ENCODE peak calls at places on chromosomes 3 and 15, in five cellular contexts. N is IMR-90, A is mesendoderm, L is neuronal stem cell, Q is H9. P is an unnamed sample.

GRCh38 chr3:56238299-56238698 is 230.0 kb downstream of the ERC2 start:
- DNase-seq in N (no peak), A (peak; percentile 37), L (no peak), Q (peak; percentile 39), P (no peak)

GRCh38 chr15:51223771-51224229 is 114.6 kb downstream of the CYP19A1 start:
- DNase-seq in N (peak; percentile 66), A (peak; percentile 39), L (no peak), Q (no peak), P (peak; percentile 77)

GRCh38 chr15:80480171-80480811 is 76.1 kb downstream of the ARNT2 start:
- DNase-seq in N (no peak), A (peak; percentile 50), L (no peak), Q (peak; percentile 53), P (no peak)

GRCh38 chr3:78604328-78604727 is 1163.5 kb downstream of the ROBO1 start:
- DNase-seq in N (peak; percentile 80), A (no peak), L (no peak), Q (no peak), P (peak; percentile 41)

GRCh38 chr3:48897401-48898376 is 993 bp downstream of the SLC25A20 start:
- DNase-seq in N (no peak), A (no peak), L (no peak), Q (no peak), P (peak; percentile 61)

GRCh38 chr3:36372534-36372935 is 7.8 kb upstream of the STAC start:
- DNase-seq in N (no peak), A (no peak), L (no peak), Q (no peak), P (no peak)

GRCh38 chr3:95994338-95994737 is 820.1 kb upstream of the EPHA6 start:
- DNase-seq in N (no peak), A (no peak), L (no peak), Q (no peak), P (no peak)

GRCh38 chr3:49020335-49021212 is 1.3 kb upstream of the NDUFAF3 start:
- DNase-seq in N (no peak), A (peak; percentile 60), L (no peak), Q (no peak), P (peak; percentile 40)

GRCh38 chr15:56786966-56787365 is 53.7 kb upstream of the ZNF280D start:
- DNase-seq in N (peak; percentile 2), A (no peak), L (no peak), Q (no peak), P (no peak)

GRCh38 chr15:40930430-40931299 is 1.5 kb downstream of the DLL4 start:
- DNase-seq in N (peak; percentile 51), A (peak; percentile 75), L (no peak), Q (peak; percentile 88), P (peak; percentile 66)

GRCh38 chr3:186598108-186598784 is 14.6 kb upstream of the AHSG start:
- DNase-seq in N (peak; percentile 45), A (peak; percentile 76), L (no peak), Q (no peak), P (no peak)

GRCh38 chr3:133130168-133130567 is 92.0 kb downstream of the TMEM108 start:
- DNase-seq in N (peak; percentile 48), A (no peak), L (no peak), Q (no peak), P (no peak)

GRCh38 chr15:27248251-27248650 is 277.3 kb downstream of the GABRG3 start:
- DNase-seq in N (no peak), A (no peak), L (no peak), Q (no peak), P (no peak)

GRCh38 chr3:158200973-158201372 is 91.1 kb downstream of the RSRC1 start:
- DNase-seq in N (no peak), A (no peak), L (no peak), Q (no peak), P (peak; percentile 3)

GRCh38 chr3:37909067-37909911 is 47.6 kb downstream of the CTDSPL start:
- DNase-seq in N (peak; percentile 25), A (peak; percentile 54), L (no peak), Q (no peak), P (no peak)

GRCh38 chr15:31758126-31758525 is 272.2 kb upstream of the CHRNA7 start:
- DNase-seq in N (peak; percentile 2), A (peak; percentile 57), L (no peak), Q (no peak), P (no peak)

GRCh38 chr3:33128706-33129105 is 14.9 kb downstream of the CRTAP start:
- DNase-seq in N (peak; percentile 21), A (peak; percentile 51), L (peak; percentile 40), Q (no peak), P (no peak)

GRCh38 chr3:41598329-41598728 is 363.6 kb downstream of the ULK4 start:
- DNase-seq in N (no peak), A (no peak), L (no peak), Q (no peak), P (no peak)

GRCh38 chr3:135908225-135908624 is 57.3 kb upstream of the PPP2R3A start:
- DNase-seq in N (peak; percentile 33), A (peak; percentile 75), L (no peak), Q (no peak), P (no peak)

GRCh38 chr3:136444581-136444980 is 194.4 kb downstream of the PCCB start:
- DNase-seq in N (peak; percentile 17), A (no peak), L (no peak), Q (no peak), P (peak; percentile 6)

GRCh38 chr15:44489464-44489863 is 47.5 kb upstream of the EIF3J start:
- DNase-seq in N (peak; percentile 94), A (no peak), L (no peak), Q (no peak), P (peak; percentile 77)

GRCh38 chr3:149227591-149228268 is 6.1 kb upstream of the CP start:
- DNase-seq in N (peak; percentile 51), A (no peak), L (no peak), Q (no peak), P (no peak)

GRCh38 chr3:3734881-3735280 is 64.3 kb upstream of the LRRN1 start:
- DNase-seq in N (no peak), A (no peak), L (no peak), Q (no peak), P (no peak)

GRCh38 chr15:75694241-75695182 is 18.1 kb downstream of the CSPG4 start:
- DNase-seq in N (peak; percentile 99), A (peak; percentile 72), L (no peak), Q (peak; percentile 74), P (peak; percentile 96)

GRCh38 chr15:24761704-24762302 is 86.2 kb downstream of the NPAP1 start:
- DNase-seq in N (peak; percentile 19), A (no peak), L (no peak), Q (no peak), P (peak; percentile 16)

GRCh38 chr3:97278506-97278905 is 464.1 kb downstream of the EPHA6 start:
- DNase-seq in N (no peak), A (peak; percentile 21), L (no peak), Q (no peak), P (no peak)

GRCh38 chr15:74038707-74039655 is 43.4 kb downstream of the GOLGA6A start:
- DNase-seq in N (peak; percentile 77), A (no peak), L (no peak), Q (no peak), P (peak; percentile 18)

GRCh38 chr15:40702077-40702476 is 7.1 kb downstream of the RAD51 start:
- DNase-seq in N (peak; percentile 28), A (peak; percentile 16), L (no peak), Q (no peak), P (peak; percentile 26)

DNA sequence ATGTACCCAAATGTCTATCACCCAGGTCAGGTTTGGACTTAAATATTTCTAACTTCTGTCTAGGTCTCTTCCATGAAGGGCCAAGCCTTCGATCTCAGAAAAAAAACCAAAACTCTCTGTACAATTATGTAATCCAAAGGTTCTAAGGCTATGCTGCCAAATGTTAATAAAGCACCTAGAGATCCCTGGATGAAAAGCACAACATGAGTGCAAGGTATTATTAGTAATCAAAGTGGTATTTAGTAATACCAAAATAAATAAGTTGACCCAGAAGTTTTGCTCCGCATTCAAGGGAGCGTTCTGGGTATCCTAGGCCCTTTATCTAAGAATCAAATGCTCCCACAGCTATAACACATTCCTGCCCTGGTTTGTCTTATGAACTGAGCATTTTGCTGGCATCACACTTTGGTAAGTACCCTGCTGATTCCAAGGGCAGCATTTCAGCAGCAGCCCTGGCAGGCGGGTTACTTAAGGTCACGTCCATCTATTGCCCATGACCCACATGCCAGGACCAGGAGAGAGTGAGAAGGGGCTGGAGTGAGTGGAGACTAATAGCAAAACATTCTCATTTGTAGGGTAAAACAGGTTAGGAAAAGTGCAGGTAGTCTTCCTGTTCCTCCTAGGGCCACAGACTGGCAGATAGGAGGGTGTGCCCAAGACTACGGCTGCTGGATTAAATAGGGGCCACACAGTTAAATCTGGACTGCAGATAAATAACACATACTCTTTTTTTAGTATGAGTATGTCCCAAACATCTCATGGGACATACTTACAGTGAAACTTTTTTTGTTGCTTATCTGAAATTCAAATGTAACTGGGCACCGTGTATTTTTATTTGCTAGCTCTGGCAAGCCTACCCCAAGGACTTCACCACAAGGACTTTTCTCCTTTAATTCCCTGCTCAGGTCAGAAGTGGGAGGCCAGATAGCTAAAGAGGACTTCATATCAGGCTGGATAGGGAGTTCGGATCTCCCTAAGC is 76.0 kb upstream of the SNRK start:
- DNase-seq in N (no peak), A (no peak), L (no peak), Q (no peak), P (no peak)
- H3K23ac ChIP-seq in N (no peak overlapping the region), A (no peak overlapping the region), L (no peak overlapping the region), Q (no peak overlapping the region), P (no peak overlapping the region)

GRCh38 chr3:113043686-113044085 is 52.9 kb downstream of the GTPBP8 start:
- DNase-seq in N (no peak), A (no peak), L (no peak), Q (no peak), P (no peak)
- H3K23ac ChIP-seq in N (no peak overlapping the region), A (no peak overlapping the region), L (no peak overlapping the region), Q (no peak overlapping the region), P (no peak overlapping the region)

DNA sequence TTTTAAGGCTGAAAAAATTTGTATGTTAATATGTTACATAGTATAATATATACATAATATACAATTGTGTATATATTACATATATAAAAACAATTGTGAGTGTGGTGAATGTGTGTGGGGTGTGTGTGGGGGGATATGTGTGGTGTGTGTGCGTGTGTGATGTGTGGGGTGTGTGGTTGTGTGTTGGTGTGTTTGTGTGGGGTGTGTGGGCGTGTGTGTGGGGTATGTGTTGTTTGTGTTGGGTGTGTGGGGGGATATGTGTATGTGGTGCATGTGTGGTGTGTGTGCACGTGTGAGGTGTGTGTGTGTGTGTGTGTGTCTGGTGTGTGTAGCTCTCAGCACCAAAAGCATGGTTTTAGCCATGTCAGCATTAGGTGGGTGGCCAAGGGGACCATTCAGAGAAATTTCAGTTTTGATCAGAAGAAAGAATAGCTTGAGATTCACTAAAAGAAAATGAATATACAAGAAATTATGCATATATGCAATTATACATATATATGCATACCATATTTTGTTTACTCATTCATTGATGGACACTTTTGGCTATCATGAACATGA is 118.9 kb downstream of the ALDH1A2 start:
- DNase-seq in N (no peak), A (no peak), L (no peak), Q (no peak), P (no peak)
- H3K23ac ChIP-seq in N (no peak overlapping the region), A (no peak overlapping the region), L (no peak overlapping the region), Q (no peak overlapping the region), P (no peak overlapping the region)

GRCh38 chr3:123348-123747 is 73.2 kb upstream of the CHL1 start:
- DNase-seq in N (no peak), A (no peak), L (no peak), Q (no peak), P (no peak)

GRCh38 chr3:112773-113172 is 83.8 kb upstream of the CHL1 start:
- DNase-seq in N (no peak), A (no peak), L (no peak), Q (no peak), P (no peak)

DNA sequence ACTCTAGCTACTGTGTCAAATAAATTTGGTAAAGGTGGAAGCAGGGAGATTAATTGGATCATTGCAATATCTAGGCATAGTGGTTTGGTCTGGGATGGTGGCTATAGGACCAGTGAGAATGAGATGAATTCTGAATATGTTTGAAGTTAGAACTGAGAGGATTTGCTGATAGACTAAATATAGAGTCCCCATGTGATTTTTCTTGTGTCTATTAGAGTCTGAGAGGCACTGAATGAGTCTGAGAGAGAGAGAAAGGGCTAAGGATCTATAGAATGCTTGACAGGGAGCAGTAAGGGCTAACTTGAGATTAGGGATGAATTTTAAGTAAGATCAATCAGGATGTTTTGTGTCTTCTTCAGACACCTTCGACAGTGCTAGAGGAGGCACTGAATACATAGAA is 77.9 kb upstream of the CHL1 start:
- DNase-seq in N (no peak), A (no peak), L (no peak), Q (no peak), P (no peak)
- H3K23ac ChIP-seq in N (no peak overlapping the region), A (no peak overlapping the region), L (no peak overlapping the region), Q (no peak overlapping the region), P (no peak overlapping the region)